ENCODE peak calls at places on chromosome 13, in four cellular contexts. Q, V, B and T are unnamed samples.
A peak's percentile ranks its signal among the peaks of the same experiment; 100 is the strongest.

GRCh38 chr13:41942462-41943094 is 18.3 kb downstream of the VWA8 start:
- DNase-seq in Q (no peak), V (no peak), B (no peak), T (no peak)

GRCh38 chr13:46122304-46122703 is 17.5 kb upstream of the CPB2 start:
- DNase-seq in Q (no peak), V (no peak), B (no peak), T (no peak)

GRCh38 chr13:27593267-27593666 is 27.1 kb downstream of the LNX2 start:
- DNase-seq in Q (no peak), V (no peak), B (no peak), T (no peak)

GRCh38 chr13:83798731-83799130 is 83.5 kb downstream of the SLITRK1 start:
- DNase-seq in Q (no peak), V (no peak), B (no peak), T (no peak)

GRCh38 chr13:69857188-69857821 is 250.3 kb upstream of the ATXN8OS start:
- DNase-seq in Q (no peak), V (no peak), B (no peak), T (no peak)

GRCh38 chr13:24742986-24743385 is 21.0 kb upstream of the RNF17 start:
- DNase-seq in Q (no peak), V (no peak), B (no peak), T (no peak)

GRCh38 chr13:44934724-44935123 is 54.5 kb downstream of the NUFIP1 start:
- DNase-seq in Q (no peak), V (no peak), B (no peak), T (no peak)

GRCh38 chr13:43113603-43114002 is 90.2 kb downstream of the DNAJC15 start:
- DNase-seq in Q (no peak), V (no peak), B (no peak), T (no peak)

GRCh38 chr13:102830646-102831045 is 15.2 kb upstream of the ERCC5 start:
- DNase-seq in Q (no peak), V (no peak), B (no peak), T (no peak)

GRCh38 chr13:102225892-102226291 is 176.0 kb downstream of the FGF14 start:
- DNase-seq in Q (no peak), V (no peak), B (no peak), T (no peak)

GRCh38 chr13:61410669-61411297 is 4.9 kb downstream of the PCDH20 start:
- DNase-seq in Q (no peak), V (no peak), B (no peak), T (no peak)

GRCh38 chr13:65133094-65133493 is 2097.0 kb downstream of the PCDH9 start:
- DNase-seq in Q (no peak), V (no peak), B (no peak), T (no peak)

GRCh38 chr13:40445557-40445990 is 220.9 kb downstream of the FOXO1 start:
- DNase-seq in Q (peak; percentile 72), V (peak; percentile 76), B (peak; percentile 75), T (no peak)

GRCh38 chr13:87311165-87311564 is 360.0 kb upstream of the SLITRK5 start:
- DNase-seq in Q (no peak), V (no peak), B (no peak), T (no peak)

GRCh38 chr13:21256351-21256761 is 79.9 kb downstream of the MRPL57 start:
- DNase-seq in Q (no peak), V (no peak), B (no peak), T (no peak)

GRCh38 chr13:33642374-33643065 is 175.4 kb upstream of the RFC3 start:
- DNase-seq in Q (peak; percentile 56), V (peak; percentile 58), B (peak; percentile 57), T (peak; percentile 68)

GRCh38 chr13:80336335-80336734 is 4.6 kb downstream of the SPRY2 start:
- DNase-seq in Q (no peak), V (no peak), B (no peak), T (no peak)

GRCh38 chr13:98033277-98034247 is 80.1 kb downstream of the IPO5 start:
- DNase-seq in Q (peak; percentile 38), V (no peak), B (no peak), T (peak; percentile 52)

GRCh38 chr13:26476111-26476743 is 81.3 kb upstream of the WASF3 start:
- DNase-seq in Q (peak; percentile 35), V (no peak), B (peak; percentile 61), T (peak; percentile 52)
- H3K4me1 ChIP-seq in Q (no peaks in the 10 kb centered on the region), V (no peaks in the 10 kb centered on the region), B (no peaks in the 10 kb centered on the region), T (peaks cover 9% of the 10 kb centered on the region)

DNA sequence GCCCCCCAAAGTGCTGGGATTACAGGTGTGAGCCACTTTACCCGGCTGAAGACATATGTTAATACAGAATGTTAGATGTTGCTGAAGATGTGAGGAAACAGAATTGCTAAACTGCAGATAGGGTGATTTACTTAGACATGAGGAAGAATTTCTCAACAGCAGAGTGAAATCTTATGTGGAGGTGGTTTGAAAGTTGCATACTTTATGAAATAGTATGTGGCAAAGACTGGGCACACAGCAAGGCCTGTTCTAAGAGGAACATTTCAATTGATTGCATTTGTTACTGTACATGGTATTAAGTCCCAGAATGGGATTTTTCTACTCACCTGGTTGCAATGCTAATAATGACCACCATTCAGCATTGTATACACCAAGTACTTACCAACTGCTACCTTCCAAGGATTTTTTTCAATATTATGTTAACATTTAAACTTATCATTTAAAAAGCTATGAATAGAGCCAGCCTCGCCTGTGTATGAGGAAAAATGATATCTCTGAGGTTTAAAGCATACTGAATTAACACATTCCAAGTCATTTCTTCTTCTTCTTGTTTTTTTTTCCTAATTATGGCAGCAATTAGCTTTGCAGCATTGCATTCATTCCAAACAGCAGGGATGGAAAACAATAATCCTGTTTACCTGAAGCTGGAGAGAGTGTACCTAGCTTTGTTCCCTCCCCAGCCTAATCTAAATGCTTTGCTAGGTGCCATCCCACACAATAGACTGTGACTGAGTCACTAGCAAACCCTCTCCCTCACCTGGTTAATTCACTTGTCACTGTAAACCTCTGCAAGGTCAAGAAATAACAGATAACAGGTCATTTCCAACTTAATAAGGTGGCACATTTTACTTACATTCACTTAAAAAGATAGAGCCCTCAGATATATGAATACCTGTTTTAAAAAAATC is 19.4 kb upstream of the KLF5 start:
- DNase-seq in Q (no peak), V (no peak), B (no peak), T (no peak)
- TF ChIP-seq CTCF in Q (no peak), V (no peak), B (no peak), T (no peak)

GRCh38 chr13:51811046-51811445 is 7.1 kb upstream of the DHRS12 start:
- DNase-seq in Q (no peak), V (no peak), B (no peak), T (no peak)
- H3K4me1 ChIP-seq in Q (peaks cover 5% of the 10 kb centered on the region), V (no peaks in the 10 kb centered on the region), B (peaks cover 10% of the 10 kb centered on the region), T (peaks cover 9% of the 10 kb centered on the region)

DNA sequence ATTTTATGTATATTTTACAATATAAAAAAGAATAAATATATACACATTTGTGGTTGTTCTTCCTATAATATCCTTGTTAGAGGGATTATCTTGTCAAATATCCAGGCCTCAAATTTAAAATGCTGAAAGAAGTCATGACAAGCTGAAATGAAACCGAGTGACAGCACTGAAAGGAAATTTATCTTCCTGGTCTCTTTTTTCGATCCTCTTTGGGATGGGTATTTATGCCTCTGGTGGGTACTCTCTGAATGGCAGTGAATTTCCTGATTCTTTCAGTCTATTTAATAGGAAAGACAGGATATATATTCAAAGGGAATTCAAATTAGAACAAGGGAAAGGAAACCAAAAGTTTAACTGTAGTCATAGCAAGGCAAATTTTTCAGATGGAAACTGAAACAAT is 98.0 kb downstream of the DLEU7 start:
- DNase-seq in Q (no peak), V (no peak), B (no peak), T (no peak)
- TF ChIP-seq CTCF in Q (no peak), V (no peak), B (no peak), T (no peak)

DNA sequence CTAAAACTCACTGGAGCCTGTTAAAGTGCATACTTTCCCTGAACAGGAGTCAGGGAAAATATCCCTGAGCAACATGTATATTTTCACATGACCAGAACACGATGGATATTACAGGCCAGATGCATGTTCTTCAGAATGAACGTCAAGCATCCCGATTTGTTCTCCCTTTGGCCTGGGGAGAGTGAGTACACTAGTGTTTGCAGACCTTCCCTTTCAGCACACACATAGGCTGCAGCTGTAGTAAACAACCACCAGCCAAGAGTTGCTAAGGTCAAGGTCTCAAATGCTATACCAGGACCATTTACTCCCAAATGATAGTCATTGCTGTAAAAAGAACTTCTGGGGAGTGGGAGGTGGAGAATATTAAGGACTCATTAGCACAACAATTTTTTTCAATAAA is 3.0 kb downstream of the KLF12 start:
- DNase-seq in Q (peak; percentile 13), V (no peak), B (no peak), T (peak; percentile 20)
- H3K4me1 ChIP-seq in Q (peaks cover 33% of the 10 kb centered on the region), V (peaks cover 14% of the 10 kb centered on the region), B (peaks cover 7% of the 10 kb centered on the region), T (peaks cover 25% of the 10 kb centered on the region)

DNA sequence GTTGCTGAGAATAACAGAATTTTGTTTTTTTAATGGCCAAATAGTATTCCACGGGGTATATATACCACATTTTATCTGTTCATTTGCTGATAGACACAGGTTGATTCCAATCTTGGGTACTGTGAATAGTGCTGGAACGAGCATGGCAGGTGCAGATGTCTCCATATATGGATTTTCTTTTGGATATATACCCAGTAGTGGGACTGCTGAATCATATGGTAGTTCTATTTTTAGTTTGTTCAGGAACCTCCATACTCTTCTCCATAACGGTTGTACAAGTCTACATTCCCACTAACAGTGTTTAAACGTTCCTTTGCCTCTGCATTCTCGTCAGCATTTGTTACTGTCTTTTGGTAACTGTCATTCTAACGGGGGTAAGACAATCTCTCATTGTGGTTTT is 17.3 kb downstream of the ANKRD10 start:
- DNase-seq in Q (no peak), V (no peak), B (no peak), T (no peak)
- TF ChIP-seq CTCF in Q (no peak), V (no peak), B (no peak), T (no peak)

GRCh38 chr13:30622551-30622950 is 4.8 kb downstream of the USPL1 start:
- DNase-seq in Q (no peak), V (no peak), B (no peak), T (no peak)

GRCh38 chr13:30618938-30619289 is 1.2 kb downstream of the USPL1 start:
- DNase-seq in Q (no peak), V (no peak), B (no peak), T (no peak)

GRCh38 chr13:30619731-30620130 is 2.0 kb downstream of the USPL1 start:
- DNase-seq in Q (no peak), V (no peak), B (no peak), T (no peak)

GRCh38 chr13:30618186-30618937 is 642 bp downstream of the USPL1 start:
- DNase-seq in Q (peak; percentile 16), V (no peak), B (no peak), T (peak; percentile 26)

DNA sequence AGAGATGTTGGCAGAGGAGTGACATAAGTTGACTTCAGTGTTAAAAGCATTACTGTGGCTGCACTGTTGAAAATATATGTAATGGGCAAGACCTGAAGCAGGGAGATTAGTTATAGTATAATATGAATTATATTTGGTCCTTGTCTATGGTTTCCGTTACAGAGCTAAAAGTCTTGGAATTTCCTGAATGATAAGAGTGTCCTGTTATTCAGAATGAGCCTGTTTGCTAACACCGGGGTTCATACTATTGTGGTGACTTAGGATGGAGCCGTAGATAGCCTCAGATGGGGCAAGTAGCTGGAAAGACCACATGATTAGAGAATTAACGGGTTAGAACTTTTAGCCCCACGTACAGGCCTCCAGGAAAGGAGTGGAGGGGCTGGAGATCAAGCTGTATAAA is 5.7 kb downstream of the USPL1 start:
- DNase-seq in Q (no peak), V (no peak), B (no peak), T (no peak)
- H3K4me1 ChIP-seq in Q (peaks cover 15% of the 10 kb centered on the region), V (peaks cover 10% of the 10 kb centered on the region), B (peaks cover 7% of the 10 kb centered on the region), T (peaks cover 21% of the 10 kb centered on the region)

GRCh38 chr13:35388456-35388855 is 88.0 kb downstream of the MAB21L1 start:
- DNase-seq in Q (no peak), V (no peak), B (no peak), T (no peak)
- TF ChIP-seq CTCF in Q (no peak), V (no peak), B (no peak), T (no peak)